ENCODE peak calls at places on chromosomes 6 and 20, in four cellular contexts. J is spleen; U is ascending aorta; S is CD8-positive, alpha-beta memory T cell. V is an unnamed sample.

GRCh38 chr20:45317826-45318225 is 9.7 kb upstream of the MATN4 start:
- DNase-seq in S (no peak), U (no peak), J (no peak), V (no peak)

GRCh38 chr20:14829897-14830296 is 492.5 kb upstream of the FLRT3 start:
- DNase-seq in S (no peak), U (no peak), J (no peak), V (no peak)

GRCh38 chr6:169028343-169028742 is 225.3 kb downstream of the THBS2 start:
- DNase-seq in J (no peak), S (no peak), U (no peak), V (no peak)

GRCh38 chr6:5261545-5262109 is 314 bp downstream of the FARS2 start:
- DNase-seq in U (no peak), S (no peak), J (no peak), V (no peak)

GRCh38 chr6:154319231-154319858 is 37.3 kb downstream of the IPCEF1 start:
- DNase-seq in U (no peak), J (no peak), S (no peak), V (no peak)

GRCh38 chr6:115058414-115059211 is 715.8 kb upstream of the HS3ST5 start:
- DNase-seq in U (no peak), J (no peak), S (no peak), V (no peak)

GRCh38 chr6:147063469-147064031 is 140.7 kb upstream of the STXBP5 start:
- DNase-seq in U (no peak), S (no peak), J (no peak), V (no peak)

GRCh38 chr6:137811121-137811911 is 55.7 kb upstream of the TNFAIP3 start:
- DNase-seq in S (peak; percentile 79), J (peak; percentile 93), U (peak; percentile 76), V (no peak)

GRCh38 chr6:74654296-74654695 is 551.6 kb downstream of the COL12A1 start:
- DNase-seq in S (no peak), J (no peak), U (no peak), V (no peak)

GRCh38 chr6:118896339-118897136 is 2.6 kb downstream of the ASF1A start:
- DNase-seq in J (no peak), S (no peak), U (no peak), V (no peak)

GRCh38 chr6:21199246-21199645 is 394.3 kb upstream of the SOX4 start:
- DNase-seq in U (no peak), S (no peak), J (no peak), V (no peak)

GRCh38 chr20:8557711-8558110 is 425.6 kb downstream of the PLCB1 start:
- DNase-seq in J (no peak), U (no peak), S (no peak), V (no peak)

GRCh38 chr6:101393291-101394251 is at the start of gene GRIK2:
- DNase-seq in U (no peak), S (no peak), J (no peak), V (no peak)

GRCh38 chr6:88637761-88638160 is 325.7 kb downstream of the RNGTT start:
- DNase-seq in U (no peak), J (no peak), S (no peak), V (no peak)

GRCh38 chr20:33373735-33374605 is 27.3 kb downstream of the CDK5RAP1 start:
- DNase-seq in S (no peak), J (no peak), U (no peak), V (no peak)

GRCh38 chr6:83609248-83609647 is 96.9 kb downstream of the PRSS35 start:
- DNase-seq in J (no peak), S (no peak), U (no peak), V (no peak)

GRCh38 chr6:21785162-21785561 is 191.6 kb downstream of the SOX4 start:
- DNase-seq in J (no peak), U (no peak), S (no peak), V (no peak)

GRCh38 chr6:88141641-88142298 is 24.4 kb downstream of the CNR1 start:
- DNase-seq in S (no peak), U (no peak), J (peak; percentile 82), V (no peak)

GRCh38 chr6:66788579-66788978 is 1081.6 kb upstream of the EYS start:
- DNase-seq in U (no peak), S (no peak), J (no peak), V (no peak)

GRCh38 chr20:35607003-35607735 is 8.5 kb upstream of the SPAG4 start:
- DNase-seq in S (no peak), U (no peak), J (no peak), V (no peak)

GRCh38 chr6:18720075-18720474 is 332.9 kb downstream of the RNF144B start:
- DNase-seq in J (no peak), S (no peak), U (no peak), V (no peak)

GRCh38 chr20:17969276-17969883 is 562 bp downstream of the MGME1 start:
- DNase-seq in S (peak; percentile 46), J (no peak), U (no peak), V (no peak)

GRCh38 chr20:8722277-8722928 is 346.5 kb upstream of the PLCB4 start:
- DNase-seq in U (no peak), J (no peak), S (no peak), V (peak; percentile 37)

GRCh38 chr20:34084227-34084923 is 27.7 kb downstream of the EIF2S2 start:
- DNase-seq in J (no peak), S (no peak), U (no peak), V (no peak)

GRCh38 chr6:164097557-164098398 is 683.3 kb downstream of the QKI start:
- DNase-seq in J (no peak), U (no peak), S (no peak), V (no peak)

GRCh38 chr6:133426038-133426437 is 184.9 kb downstream of the EYA4 start:
- DNase-seq in S (no peak), U (no peak), J (no peak), V (no peak)

GRCh38 chr6:43877463-43878126 is 107.6 kb downstream of the VEGFA start:
- DNase-seq in S (no peak), J (no peak), U (no peak), V (no peak)

GRCh38 chr6:118171852-118172251 is 264.8 kb downstream of the SLC35F1 start:
- DNase-seq in J (no peak), S (no peak), U (no peak), V (no peak)

GRCh38 chr20:21609221-21609620 is 95.4 kb upstream of the NKX2-2 start:
- DNase-seq in U (no peak), J (no peak), S (no peak), V (no peak)

GRCh38 chr6:89454300-89454699 is 21.3 kb downstream of the ANKRD6 start:
- DNase-seq in U (no peak), J (no peak), S (no peak), V (no peak)

GRCh38 chr6:21914121-21914973 is 320.8 kb downstream of the SOX4 start:
- DNase-seq in S (no peak), J (no peak), U (no peak), V (no peak)

GRCh38 chr20:370151-370600 is 10.4 kb upstream of the TRIB3 start:
- DNase-seq in J (no peak), U (no peak), S (no peak), V (no peak)

GRCh38 chr6:162100091-162100490 is 627.5 kb downstream of the PRKN start:
- DNase-seq in J (no peak), S (no peak), U (no peak), V (no peak)

GRCh38 chr20:22403860-22404608 is 180.3 kb downstream of the FOXA2 start:
- DNase-seq in S (no peak), J (no peak), U (no peak), V (no peak)

GRCh38 chr20:47088339-47088738 is 193.7 kb downstream of the EYA2 start:
- DNase-seq in U (no peak), S (no peak), J (no peak), V (no peak)

GRCh38 chr6:43399932-43400487 is 27.3 kb upstream of the ABCC10 start:
- DNase-seq in S (no peak), U (no peak), J (no peak), V (no peak)

GRCh38 chr20:63256954-63257353 is 2.7 kb upstream of the NKAIN4 start:
- DNase-seq in S (no peak), U (no peak), J (no peak), V (no peak)
- H3K4me1 ChIP-seq in S (no peaks in the 10 kb centered on the region), U (no peaks in the 10 kb centered on the region), J (peaks cover 25% of the 10 kb centered on the region), V (no peaks in the 10 kb centered on the region)

GRCh38 chr6:33034554-33034953 is 25.2 kb upstream of the HLA-DOA start:
- DNase-seq in S (no peak), J (no peak), U (no peak), V (no peak)

GRCh38 chr6:33030245-33030644 is 20.9 kb upstream of the HLA-DOA start:
- DNase-seq in S (no peak), U (no peak), J (no peak), V (no peak)

GRCh38 chr6:33028220-33028849 is 18.9 kb upstream of the HLA-DOA start:
- DNase-seq in U (no peak), J (no peak), S (no peak), V (no peak)

GRCh38 chr6:33029297-33030184 is 20.1 kb upstream of the HLA-DOA start:
- DNase-seq in S (no peak), J (peak; percentile 82), U (no peak), V (no peak)
- H3K27me3 ChIP-seq in S (no peaks in the 10 kb centered on the region), J (no peaks in the 10 kb centered on the region), U (no peaks in the 10 kb centered on the region), V (no peaks in the 10 kb centered on the region)

GRCh38 chr20:63687419-63688233 is 8.8 kb upstream of the TNFRSF6B start:
- DNase-seq in S (no peak), J (peak; percentile 76), U (no peak), V (no peak)

GRCh38 chr20:63685269-63686026 is 11.0 kb upstream of the TNFRSF6B start:
- DNase-seq in S (no peak), J (peak; percentile 76), U (no peak), V (no peak)

GRCh38 chr20:63688234-63689045 is 8.0 kb upstream of the TNFRSF6B start:
- DNase-seq in U (no peak), J (peak; percentile 79), S (no peak), V (no peak)

GRCh38 chr20:63686094-63686491 is 10.4 kb upstream of the TNFRSF6B start:
- DNase-seq in U (no peak), J (peak; percentile 78), S (no peak), V (no peak)

DNA sequence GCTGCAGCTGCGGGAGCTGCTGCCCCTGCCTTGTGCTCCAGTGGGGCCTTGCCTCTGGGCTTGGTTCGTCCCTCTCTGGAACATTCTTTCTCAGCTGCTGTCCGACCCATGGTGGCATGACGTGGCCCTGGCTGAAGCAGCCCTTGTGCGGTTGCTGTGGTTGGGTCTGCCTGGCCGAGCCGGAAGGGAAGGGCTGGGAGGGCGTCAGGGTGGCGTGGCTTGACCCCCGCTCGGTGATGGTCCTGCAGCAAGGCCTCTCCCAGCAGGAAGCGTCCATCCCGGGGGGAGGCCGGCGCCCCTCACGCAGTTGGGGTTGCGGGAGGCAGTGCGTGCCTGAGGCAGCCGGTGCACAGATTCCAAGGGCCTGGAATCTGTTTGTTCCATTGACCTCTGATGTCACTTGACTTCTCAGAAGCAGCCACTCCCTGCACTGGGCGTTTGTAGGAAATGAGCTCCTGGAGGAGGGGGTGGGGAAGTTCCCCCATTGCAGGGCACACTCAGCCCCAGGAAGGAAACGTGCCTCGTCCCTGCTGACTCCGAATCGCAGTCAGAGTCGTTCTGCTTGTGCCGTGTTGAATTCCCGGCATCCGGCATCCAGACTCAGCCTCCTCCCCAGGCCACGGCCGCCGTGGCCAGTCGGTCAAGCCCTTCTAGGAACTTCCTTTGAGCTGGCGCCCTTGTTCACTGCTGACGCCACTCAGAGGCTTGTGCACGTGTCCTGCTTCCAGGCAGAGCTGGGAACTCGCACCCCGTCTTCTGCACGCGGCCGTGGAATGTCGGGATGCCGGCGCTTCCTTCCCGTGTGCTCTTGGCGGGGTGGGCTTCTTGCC is 9.7 kb upstream of the TNFRSF6B start:
- DNase-seq in J (peak; percentile 90), U (peak; percentile 51), S (no peak), V (no peak)
- H3K4me1 ChIP-seq in J (peaks cover 92% of the 10 kb centered on the region), U (peaks cover 9% of the 10 kb centered on the region), S (peaks cover 16% of the 10 kb centered on the region), V (peaks cover 2% of the 10 kb centered on the region)

GRCh38 chr20:57909763-57910331 is 200.0 kb upstream of the PMEPA1 start:
- DNase-seq in J (no peak), S (no peak), U (no peak), V (no peak)
- H3K27me3 ChIP-seq in J (no peaks in the 10 kb centered on the region), S (peaks cover 7% of the 10 kb centered on the region), U (no peaks in the 10 kb centered on the region), V (no peaks in the 10 kb centered on the region)

V was measured in iPS DF 6.9.